ENCODE peak calls at places on chromosome 2, in eight cellular contexts. O is endothelial cell; A is spleen; B is cardiac muscle cell; X is occipital lobe; W is activated naive CD8-positive, alpha-beta T cell treated with anti-CD3 and anti-CD28 coated beads, Interleukin-2, amount 10 ng/mL, durations not matched to agents 7 days and 5 days; E is gastrocnemius medialis; V is T-helper 9 cell. Q is an unnamed sample.
A peak's percentile ranks its signal among the peaks of the same experiment; 100 is the strongest.

GRCh38 chr2:28206786-28207185 is 185.9 kb upstream of the FOSL2 start:
- DNase-seq in O (no peak), A (no peak), B (peak; percentile 46), X (no peak), W (no peak), E (no peak), V (no peak), Q (no peak)

GRCh38 chr2:45128580-45128997 is 119.3 kb upstream of the SIX2 start:
- DNase-seq in O (no peak), A (no peak), B (peak; percentile 98), X (no peak), W (no peak), E (peak; percentile 31), V (no peak), Q (peak; percentile 93)

GRCh38 chr2:48398285-48399135 is 131.4 kb upstream of the STON1 start:
- DNase-seq in O (no peak), A (no peak), B (peak; percentile 52), X (peak; percentile 13), W (no peak), E (no peak), V (no peak), Q (no peak)

GRCh38 chr2:151967829-151968722 is 130.8 kb downstream of the CACNB4 start:
- DNase-seq in O (no peak), A (no peak), B (no peak), X (no peak), W (no peak), E (no peak), V (no peak), Q (no peak)

GRCh38 chr2:46936566-46936965 is 21.0 kb upstream of the MCFD2 start:
- DNase-seq in O (no peak), A (no peak), B (no peak), X (no peak), W (no peak), E (no peak), V (no peak), Q (no peak)

GRCh38 chr2:96092896-96093295 is 23.5 kb downstream of the ADRA2B start:
- DNase-seq in O (no peak), A (peak; percentile 37), B (no peak), X (no peak), W (peak; percentile 3), E (no peak), V (no peak), Q (no peak)

GRCh38 chr2:23381084-23381483 is 3.9 kb upstream of the KLHL29 start:
- DNase-seq in O (no peak), A (no peak), B (peak; percentile 74), X (no peak), W (no peak), E (peak; percentile 67), V (no peak), Q (peak; percentile 59)

GRCh38 chr2:171479154-171479814 is 43.0 kb upstream of the CYBRD1 start:
- DNase-seq in O (no peak), A (no peak), B (no peak), X (no peak), W (no peak), E (no peak), V (no peak), Q (no peak)

GRCh38 chr2:88873620-88874019 is 182.1 kb downstream of the RPIA start:
- DNase-seq in O (no peak), A (no peak), B (no peak), X (no peak), W (no peak), E (no peak), V (no peak), Q (no peak)

GRCh38 chr2:135164431-135164830 is 112.3 kb downstream of the RAB3GAP1 start:
- DNase-seq in O (no peak), A (no peak), B (peak; percentile 29), X (no peak), W (no peak), E (no peak), V (no peak), Q (peak; percentile 27)

GRCh38 chr2:146417942-146418341 is 1426.9 kb upstream of the ACVR2A start:
- DNase-seq in O (no peak), A (no peak), B (no peak), X (no peak), W (no peak), E (no peak), V (no peak), Q (no peak)

GRCh38 chr2:168392031-168392430 is 64.0 kb upstream of the CERS6 start:
- DNase-seq in O (no peak), A (no peak), B (no peak), X (no peak), W (no peak), E (no peak), V (no peak), Q (no peak)

GRCh38 chr2:29518988-29519925 is 402.1 kb downstream of the ALK start:
- DNase-seq in O (no peak), A (no peak), B (peak; percentile 82), X (no peak), W (no peak), E (peak; percentile 20), V (no peak), Q (no peak)

GRCh38 chr2:144099340-144099739 is 420.6 kb downstream of the ZEB2 start:
- DNase-seq in O (no peak), A (no peak), B (no peak), X (no peak), W (no peak), E (no peak), V (no peak), Q (no peak)

GRCh38 chr2:239677455-239678185 is 276.8 kb upstream of the HDAC4 start:
- DNase-seq in O (no peak), A (no peak), B (no peak), X (no peak), W (no peak), E (no peak), V (no peak), Q (no peak)

GRCh38 chr2:232534940-232535735 is 4.4 kb upstream of the CHRNG start:
- DNase-seq in O (no peak), A (peak; percentile 56), B (no peak), X (no peak), W (peak; percentile 10), E (peak; percentile 16), V (no peak), Q (no peak)

GRCh38 chr2:74499269-74499939 is at the start of gene LBX2:
- DNase-seq in O (no peak), A (peak; percentile 76), B (peak; percentile 32), X (no peak), W (peak; percentile 46), E (no peak), V (no peak), Q (no peak)

GRCh38 chr2:84778921-84779320 is 102.0 kb downstream of the TRABD2A start:
- DNase-seq in O (no peak), A (no peak), B (no peak), X (no peak), W (no peak), E (no peak), V (no peak), Q (no peak)

GRCh38 chr2:8534729-8535397 is 147.0 kb upstream of the ID2 start:
- DNase-seq in O (no peak), A (peak; percentile 91), B (peak; percentile 87), X (peak; percentile 51), W (no peak), E (peak; percentile 60), V (no peak), Q (no peak)

GRCh38 chr2:207216454-207216853 is 50.7 kb upstream of the KLF7 start:
- DNase-seq in O (no peak), A (no peak), B (no peak), X (no peak), W (no peak), E (no peak), V (no peak), Q (no peak)

GRCh38 chr2:215994901-215995300 is 18.4 kb downstream of the MREG start:
- DNase-seq in O (no peak), A (no peak), B (no peak), X (no peak), W (no peak), E (no peak), V (no peak), Q (no peak)

GRCh38 chr2:102141915-102142828 is at the start of gene IL1R1:
- DNase-seq in O (peak; percentile 61), A (peak; percentile 92), B (peak; percentile 81), X (no peak), W (peak; percentile 37), E (peak; percentile 75), V (no peak), Q (peak; percentile 57)

GRCh38 chr2:122670932-122671331 is 915.5 kb downstream of the TSN start:
- DNase-seq in O (no peak), A (no peak), B (no peak), X (no peak), W (no peak), E (no peak), V (no peak), Q (no peak)

GRCh38 chr2:99406137-99406536 is 68.9 kb downstream of the EIF5B start:
- DNase-seq in O (no peak), A (no peak), B (no peak), X (no peak), W (no peak), E (no peak), V (no peak), Q (no peak)

GRCh38 chr2:11456251-11456650 is 9.7 kb downstream of the E2F6 start:
- DNase-seq in O (no peak), A (no peak), B (no peak), X (no peak), W (no peak), E (no peak), V (no peak), Q (no peak)

GRCh38 chr2:161418715-161419337 is 2.7 kb downstream of the TBR1 start:
- DNase-seq in O (peak; percentile 66), A (no peak), B (peak; percentile 18), X (no peak), W (peak; percentile 48), E (no peak), V (no peak), Q (no peak)

GRCh38 chr2:128489580-128490273 is 171.1 kb upstream of the HS6ST1 start:
- DNase-seq in O (no peak), A (no peak), B (peak; percentile 21), X (no peak), W (no peak), E (no peak), V (no peak), Q (no peak)

GRCh38 chr2:28390857-28391563 is 1.6 kb upstream of the FOSL2 start:
- DNase-seq in O (peak; percentile 67), A (peak; percentile 91), B (peak; percentile 93), X (peak; percentile 75), W (peak; percentile 71), E (peak; percentile 89), V (no peak), Q (no peak)

GRCh38 chr2:176093145-176093888 is 796 bp downstream of the HOXD13 start:
- DNase-seq in O (no peak), A (no peak), B (no peak), X (no peak), W (no peak), E (no peak), V (no peak), Q (peak; percentile 46)

GRCh38 chr2:177604291-177605065 is 211.9 kb downstream of the AGPS start:
- DNase-seq in O (peak; percentile 50), A (no peak), B (peak; percentile 83), X (no peak), W (no peak), E (no peak), V (no peak), Q (peak; percentile 66)

GRCh38 chr2:223082701-223083100 is 30.7 kb downstream of the KCNE4 start:
- DNase-seq in O (no peak), A (no peak), B (no peak), X (no peak), W (no peak), E (no peak), V (no peak), Q (no peak)

GRCh38 chr2:151200844-151201243 is 60.8 kb downstream of the RBM43 start:
- DNase-seq in O (no peak), A (no peak), B (no peak), X (no peak), W (no peak), E (no peak), V (no peak), Q (no peak)

GRCh38 chr2:186713664-186714063 is 19.8 kb downstream of the FAM171B start:
- DNase-seq in O (no peak), A (no peak), B (no peak), X (no peak), W (no peak), E (no peak), V (no peak), Q (no peak)

GRCh38 chr2:36561223-36561944 is 36.6 kb downstream of the FEZ2 start:
- DNase-seq in O (no peak), A (no peak), B (peak; percentile 89), X (no peak), W (no peak), E (no peak), V (no peak), Q (peak; percentile 78)

Q was measured in COLO829.